ENCODE peak calls at places on chromosomes 12 and 14, in four cellular contexts. M, H, Z and D are unnamed samples.

GRCh38 chr12:103841690-103842584 is 903 bp upstream of the NT5DC3 start:
- DNase-seq in H (no peak), M (no peak), Z (peak), D (peak)

GRCh38 chr12:54017845-54018607 is 9.2 kb downstream of the HOXC8 start:
- DNase-seq in H (peak), Z (peak), M (no peak), D (no peak)

GRCh38 chr12:49287876-49288275 is 7.1 kb upstream of the PRPH start:
- DNase-seq in M (no peak), Z (no peak), H (no peak), D (no peak)

GRCh38 chr14:31560759-31561154 is 447 bp upstream of the NUBPL start:
- DNase-seq in Z (peak), M (no peak), H (no peak), D (no peak)

GRCh38 chr12:54173066-54173726 is 15.6 kb downstream of the SMUG1 start:
- DNase-seq in H (no peak), Z (no peak), M (no peak), D (no peak)

GRCh38 chr12:6038160-6038559 is 86.3 kb downstream of the VWF start:
- DNase-seq in M (no peak), Z (peak), H (peak), D (peak)

GRCh38 chr14:102121567-102121966 is 18.1 kb upstream of the WDR20 start:
- DNase-seq in Z (no peak), H (no peak), M (no peak), D (no peak)

GRCh38 chr12:19893514-19893913 is 454.2 kb downstream of the AEBP2 start:
- DNase-seq in Z (peak), M (no peak), H (no peak), D (no peak)

GRCh38 chr12:49671051-49671765 is 36.0 kb downstream of the FMNL3 start:
- DNase-seq in H (peak), Z (peak), M (no peak), D (peak)

GRCh38 chr14:95338436-95338835 is 18.7 kb upstream of the CLMN start:
- DNase-seq in H (no peak), Z (no peak), M (no peak), D (no peak)

GRCh38 chr14:61609143-61609851 is 86.0 kb upstream of the HIF1A start:
- DNase-seq in H (no peak), M (no peak), Z (no peak), D (no peak)

GRCh38 chr14:23935158-23935557 is 18.4 kb upstream of the DHRS4 start:
- DNase-seq in Z (no peak), M (no peak), H (no peak), D (no peak)

GRCh38 chr12:113030875-113031525 is 25.5 kb upstream of the DTX1 start:
- DNase-seq in M (no peak), H (no peak), Z (peak), D (no peak)

GRCh38 chr12:15731940-15732339 is 57.2 kb downstream of the EPS8 start:
- DNase-seq in M (no peak), H (no peak), Z (no peak), D (no peak)

GRCh38 chr12:130014485-130014807 is 110.6 kb upstream of the TMEM132D start:
- DNase-seq in Z (no peak), M (no peak), H (no peak), D (no peak)
- TF ChIP-seq CTCF in Z (no peak), M (no peak), H (no peak), D (no peak)

DNA sequence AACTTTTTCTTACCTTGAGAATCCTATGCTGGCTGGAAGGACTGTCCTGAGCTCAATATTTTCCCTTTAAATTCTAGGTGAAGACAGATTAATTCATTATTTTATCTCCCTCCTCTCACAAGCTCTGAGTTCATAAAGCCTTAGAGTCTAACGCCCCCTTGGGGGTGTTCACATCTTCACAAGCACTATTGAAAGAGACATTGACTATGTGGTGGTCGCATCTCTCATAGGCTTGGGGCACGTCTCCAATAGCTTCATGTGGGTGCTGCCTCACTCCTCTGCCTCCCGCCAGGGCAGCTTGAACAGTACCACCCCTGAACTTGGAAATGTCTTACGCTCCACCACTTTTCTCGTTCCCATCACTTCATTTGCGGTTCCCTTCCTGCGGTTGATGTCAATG is 106.2 kb downstream of the UNC79 start:
- DNase-seq in H (no peak), Z (peak), M (no peak), D (no peak)
- TF ChIP-seq CTCF in H (no peak), Z (peak), M (no peak), D (peak)

GRCh38 chr14:32998433-32998832 is 59.8 kb downstream of the NPAS3 start:
- DNase-seq in M (no peak), Z (no peak), H (no peak), D (no peak)
- TF ChIP-seq CTCF in M (no peak), Z (no peak), H (no peak), D (no peak)

DNA sequence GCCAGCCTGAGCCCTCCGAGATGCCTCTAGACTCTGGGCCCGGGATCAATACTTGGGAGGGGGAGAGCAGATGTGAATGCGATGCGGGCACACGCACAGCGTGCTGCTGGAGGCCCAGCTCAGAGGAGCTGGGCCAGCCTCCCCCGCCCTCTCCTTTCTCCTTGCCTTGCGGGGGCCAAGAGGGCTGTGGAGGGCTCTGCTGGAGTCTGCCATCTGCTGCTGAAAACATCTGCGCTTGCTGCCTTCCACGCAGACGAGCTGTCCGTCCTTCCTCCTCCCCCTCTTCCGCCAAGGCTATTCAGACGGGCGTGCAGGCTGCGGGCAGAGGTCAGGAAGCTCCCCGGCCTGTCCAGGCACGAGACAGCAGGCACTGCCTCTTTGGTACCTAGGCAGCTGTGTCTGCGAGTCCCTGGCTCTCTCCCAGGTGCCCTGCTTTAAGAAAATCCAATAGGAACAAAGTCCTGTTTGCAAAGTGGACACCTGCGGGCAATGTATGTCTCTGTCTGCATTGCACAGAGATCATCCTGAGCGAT is 75.2 kb downstream of the SPRING1 start:
- DNase-seq in Z (no peak), H (no peak), M (no peak), D (no peak)
- TF ChIP-seq CTCF in Z (no peak), H (no peak), M (no peak), D (no peak)

GRCh38 chr12:38384816-38385491 is 68.4 kb downstream of the ALG10B start:
- DNase-seq in M (no peak), H (no peak), Z (no peak), D (no peak)
- TF ChIP-seq CTCF in M (no peak), H (no peak), Z (no peak), D (no peak)

GRCh38 chr12:69468237-69469026 is 1.8 kb upstream of the FRS2 start:
- DNase-seq in M (no peak), Z (no peak), H (no peak), D (no peak)

GRCh38 chr12:69471667-69472385 is 1.6 kb downstream of the FRS2 start:
- DNase-seq in H (no peak), M (no peak), Z (no peak), D (no peak)

GRCh38 chr12:69473229-69473628 is 3.0 kb downstream of the FRS2 start:
- DNase-seq in Z (no peak), M (no peak), H (no peak), D (no peak)

GRCh38 chr12:69469854-69470188 is 367 bp upstream of the FRS2 start:
- DNase-seq in Z (no peak), M (no peak), H (no peak), D (no peak)

DNA sequence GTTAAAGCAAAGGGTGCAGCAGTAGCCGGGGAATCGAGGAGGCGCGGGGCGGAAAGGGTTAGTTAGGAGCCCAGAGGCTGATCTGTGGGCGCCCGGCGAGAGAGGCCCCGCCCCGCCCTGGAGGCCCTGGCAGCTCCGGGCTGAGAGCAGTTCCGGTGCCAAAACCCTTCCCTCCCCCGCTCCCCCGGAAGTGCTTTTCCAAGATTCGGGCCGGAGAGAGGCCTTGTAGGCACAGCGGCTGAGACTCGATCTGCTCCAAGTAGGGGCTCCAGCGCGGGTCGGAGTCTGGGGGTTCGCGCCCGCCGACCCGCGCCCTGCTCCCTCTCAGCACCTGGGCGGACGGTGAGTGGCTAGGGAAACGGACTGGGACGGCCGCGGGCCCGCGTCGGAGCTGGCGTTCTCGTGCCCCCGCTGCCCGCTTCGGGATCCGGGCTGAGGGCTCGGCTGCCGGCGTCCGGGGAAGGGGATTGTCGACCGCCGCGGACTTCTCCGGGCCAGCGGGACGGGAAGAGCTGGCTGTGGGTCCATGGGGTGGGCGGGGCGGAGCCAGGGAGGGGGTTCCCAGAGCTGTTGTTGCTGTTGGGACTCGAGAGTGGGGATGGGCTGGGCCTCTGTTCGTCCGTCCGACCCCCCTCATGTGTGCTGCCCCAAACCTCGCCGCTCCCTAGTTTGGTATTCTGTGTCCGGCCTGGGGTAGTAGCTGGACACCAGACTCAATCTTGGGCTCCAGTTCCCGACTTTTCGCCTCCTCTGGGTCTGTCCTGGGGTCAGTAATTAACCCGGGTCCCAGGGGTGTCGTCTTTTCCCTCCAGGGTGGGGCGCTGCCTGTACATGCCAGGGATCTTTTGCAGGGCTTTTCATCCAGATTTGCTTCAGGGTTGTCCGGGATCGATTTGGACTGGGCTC is at the start of gene FRS2:
- DNase-seq in M (peak), Z (peak), H (peak), D (peak)
- TF ChIP-seq CTCF in M (no peak), Z (peak), H (no peak), D (no peak)

GRCh38 chr12:2640281-2640680 is 154.5 kb upstream of the FKBP4 start:
- DNase-seq in H (no peak), Z (no peak), M (no peak), D (peak)
- TF ChIP-seq CTCF in H (no peak), Z (no peak), M (no peak), D (no peak)

GRCh38 chr12:115569694-115570093 is 707.8 kb downstream of the MED13L start:
- DNase-seq in H (no peak), M (no peak), Z (no peak), D (no peak)
- TF ChIP-seq CTCF in H (no peak), M (no peak), Z (no peak), D (no peak)

GRCh38 chr14:89407856-89408255 is 9.2 kb downstream of the FOXN3 start:
- DNase-seq in H (no peak), Z (peak), M (no peak), D (no peak)
- TF ChIP-seq CTCF in H (no peak), Z (no peak), M (no peak), D (no peak)